ENCODE peak calls at places on chromosomes 4 and X, in ten cellular contexts. O, M, B, A, I, V, C, R, Y and K are unnamed samples.
A peak's percentile ranks its signal among the peaks of the same experiment; 100 is the strongest.

GRCh38 chr4:174522183-174523002 is at the start of gene HPGD:
- DNase-seq in O (no peak), M (peak; percentile 22), B (peak; percentile 58), A (peak; percentile 49), I (peak; percentile 68), V (peak; percentile 33), C (no peak), R (peak; percentile 61), Y (no peak), K (peak; percentile 66)

GRCh38 chr4:150960818-150961217 is 54.3 kb downstream of the LRBA start:
- DNase-seq in O (no peak), M (no peak), B (peak; percentile 59), A (peak; percentile 43), I (peak; percentile 69), V (peak; percentile 15), C (peak; percentile 47), R (peak; percentile 55), Y (no peak), K (no peak)

GRCh38 chr4:10529256-10529890 is 72.1 kb upstream of the ZNF518B start:
- DNase-seq in O (peak; percentile 40), M (no peak), B (no peak), A (no peak), I (no peak), V (no peak), C (no peak), R (peak; percentile 44), Y (no peak), K (no peak)

GRCh38 chrX:40012039-40012799 is 85.5 kb downstream of the BCOR start:
- DNase-seq in O (no peak), M (no peak), B (no peak), A (no peak), I (peak; percentile 38), V (no peak), C (peak; percentile 78), R (peak; percentile 70), Y (no peak), K (no peak)

GRCh38 chrX:134949271-134949670 is 41.5 kb upstream of the SMIM10 start:
- DNase-seq in O (no peak), M (no peak), B (no peak), A (no peak), I (no peak), V (peak; percentile 59), C (peak; percentile 42), R (peak; percentile 49), Y (no peak), K (no peak)

GRCh38 chrX:43703211-43703791 is 47.2 kb downstream of the MAOA start:
- DNase-seq in O (no peak), M (no peak), B (no peak), A (no peak), I (no peak), V (no peak), C (peak; percentile 45), R (peak; percentile 81), Y (no peak), K (no peak)

GRCh38 chr4:25710637-25711036 is 55.0 kb downstream of the SLC34A2 start:
- DNase-seq in O (no peak), M (no peak), B (no peak), A (no peak), I (no peak), V (no peak), C (no peak), R (no peak), Y (no peak), K (no peak)

GRCh38 chr4:1047106-1047975 is 35.9 kb downstream of the FGFRL1 start:
- DNase-seq in O (no peak), M (peak; percentile 15), B (no peak), A (no peak), I (peak; percentile 41), V (no peak), C (no peak), R (no peak), Y (no peak), K (peak; percentile 21)

GRCh38 chr4:83932996-83933395 is 397.1 kb downstream of the GPAT3 start:
- DNase-seq in O (no peak), M (no peak), B (no peak), A (no peak), I (no peak), V (no peak), C (no peak), R (peak; percentile 59), Y (no peak), K (no peak)

GRCh38 chrX:134734343-134735001 is 76.2 kb upstream of the PLAC1 start:
- DNase-seq in O (no peak), M (no peak), B (no peak), A (peak; percentile 3), I (no peak), V (no peak), C (peak; percentile 73), R (no peak), Y (no peak), K (no peak)

GRCh38 chr4:20723019-20723418 is 22.8 kb downstream of the PACRGL start:
- DNase-seq in O (no peak), M (no peak), B (no peak), A (no peak), I (no peak), V (no peak), C (peak; percentile 19), R (peak; percentile 56), Y (no peak), K (no peak)

GRCh38 chr4:161663844-161664243 is 500.0 kb downstream of the FSTL5 start:
- DNase-seq in O (no peak), M (no peak), B (no peak), A (no peak), I (peak; percentile 26), V (no peak), C (no peak), R (no peak), Y (no peak), K (no peak)
- TF ChIP-seq CTCF in O (no peak), M (no peak), B (no peak), A (no peak), I (no peak), V (no peak), C (no peak), R (no peak), Y (no peak), K (no peak)

DNA sequence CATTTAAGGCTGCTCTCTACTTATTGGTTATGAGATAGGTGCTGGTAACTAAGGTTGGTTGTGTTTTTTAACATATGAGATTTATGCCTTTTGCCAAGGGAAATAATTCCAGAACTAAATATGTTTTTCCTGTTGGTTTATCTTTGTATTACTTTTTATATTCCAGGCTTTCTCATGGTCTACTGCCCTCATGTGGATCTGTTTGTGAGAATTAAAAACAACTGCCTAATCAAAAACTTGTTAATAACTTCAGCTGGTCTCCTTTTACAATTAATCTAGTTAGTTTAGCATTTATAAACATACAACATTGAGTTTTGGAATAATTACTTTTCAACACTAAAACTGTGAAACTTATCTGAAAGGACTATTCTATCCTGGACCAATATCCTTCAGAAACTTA is 1208.3 kb downstream of the ADGRL3 start:
- DNase-seq in O (no peak), M (no peak), B (no peak), A (no peak), I (no peak), V (no peak), C (no peak), R (peak; percentile 35), Y (no peak), K (no peak)
- TF ChIP-seq CTCF in O (no peak), M (no peak), B (no peak), A (no peak), I (no peak), V (no peak), C (no peak), R (peak; percentile 65), Y (no peak), K (no peak)

GRCh38 chrX:115229337-115229991 is 4.4 kb downstream of the LRCH2 start:
- DNase-seq in O (no peak), M (no peak), B (no peak), A (no peak), I (no peak), V (no peak), C (no peak), R (no peak), Y (no peak), K (no peak)

GRCh38 chrX:115226929-115227328 is 7.0 kb downstream of the LRCH2 start:
- DNase-seq in O (no peak), M (no peak), B (no peak), A (peak; percentile 48), I (peak; percentile 61), V (no peak), C (peak; percentile 27), R (peak; percentile 66), Y (no peak), K (peak; percentile 39)
- TF ChIP-seq CTCF in O (peak; percentile 59), M (no peak), B (no peak), A (peak; percentile 48), I (peak; percentile 87), V (peak; percentile 55), C (peak; percentile 40), R (peak; percentile 74), Y (no peak), K (no peak)

DNA sequence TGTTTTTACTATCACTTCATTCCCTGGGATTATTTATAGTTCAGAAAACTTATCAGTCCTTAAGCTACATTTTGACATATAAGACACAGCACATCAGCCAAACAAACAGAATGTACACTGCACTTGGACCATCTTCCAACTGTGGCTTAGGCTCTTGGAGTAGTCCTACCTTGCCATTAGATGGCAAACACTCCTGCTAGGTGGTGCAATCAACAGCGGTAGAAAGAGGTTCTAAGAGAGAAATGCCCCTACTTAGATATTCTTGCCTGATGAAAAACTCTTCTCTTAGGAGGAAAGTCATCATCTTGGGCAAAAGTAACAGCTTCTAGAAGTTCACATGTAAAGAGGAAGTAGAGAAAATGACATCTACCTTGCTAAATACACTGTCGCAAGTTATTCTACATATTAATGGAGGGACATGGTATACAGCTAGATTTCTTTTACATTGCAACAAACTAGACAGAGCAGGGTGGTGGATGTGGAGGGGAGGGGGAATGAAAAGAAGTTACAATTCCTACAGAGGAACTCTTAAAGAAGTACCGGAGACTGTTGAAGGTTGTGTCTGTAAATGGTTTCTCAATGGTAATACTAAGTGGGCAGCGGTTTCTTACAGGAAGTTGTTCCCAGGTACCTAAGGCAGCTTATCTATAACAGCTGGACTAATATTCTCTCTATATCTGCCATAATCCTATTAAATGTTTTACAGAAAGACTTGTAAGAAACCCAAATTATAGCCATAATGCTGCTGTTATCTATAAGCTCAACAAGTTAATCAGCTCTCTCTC is 8.1 kb upstream of the STPG2 start:
- DNase-seq in O (no peak), M (no peak), B (no peak), A (no peak), I (no peak), V (no peak), C (no peak), R (no peak), Y (no peak), K (no peak)
- TF ChIP-seq CTCF in O (no peak), M (no peak), B (no peak), A (no peak), I (no peak), V (no peak), C (no peak), R (no peak), Y (no peak), K (no peak)

DNA sequence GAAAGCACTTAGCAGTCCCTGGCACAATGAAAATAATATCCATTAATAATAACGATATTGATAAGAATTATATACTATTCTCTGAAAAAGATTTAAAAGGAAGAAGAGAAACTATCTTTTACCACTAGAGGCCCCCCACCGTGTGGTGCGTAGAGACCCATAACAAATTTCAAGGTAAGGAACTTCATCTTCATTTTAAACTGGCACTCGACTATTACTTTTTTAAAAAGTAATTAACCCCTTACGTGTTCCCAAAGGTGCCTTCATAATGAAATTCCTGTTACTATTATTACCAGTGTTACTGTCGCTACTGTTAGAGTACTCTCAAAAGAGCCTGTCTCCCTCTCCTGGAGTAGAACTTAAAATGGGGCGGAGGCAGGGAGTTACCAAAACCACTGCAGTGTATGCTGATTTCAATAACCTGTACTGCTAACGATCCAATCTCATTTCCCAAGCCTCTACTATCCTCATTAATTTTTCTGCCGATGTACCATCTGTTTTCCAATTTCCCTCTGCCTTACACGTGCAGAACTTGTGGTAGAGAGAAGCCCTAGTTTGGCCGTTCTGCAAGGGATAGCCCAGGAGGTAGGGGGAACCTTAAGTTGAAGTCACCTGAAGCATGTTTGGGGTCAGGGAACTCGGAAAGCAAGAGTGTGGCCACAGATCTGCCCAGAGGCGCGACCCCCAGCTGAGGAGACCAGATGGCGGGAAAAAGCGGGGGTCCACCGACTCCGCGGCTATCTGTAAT is 813 bp upstream of the STK26 start:
- DNase-seq in O (no peak), M (no peak), B (no peak), A (peak; percentile 34), I (no peak), V (peak; percentile 14), C (no peak), R (peak; percentile 44), Y (no peak), K (no peak)
- TF ChIP-seq CTCF in O (no peak), M (no peak), B (no peak), A (peak; percentile 33), I (peak; percentile 52), V (peak; percentile 56), C (peak; percentile 41), R (peak; percentile 66), Y (no peak), K (no peak)